ENCODE peak calls at places on chromosomes 12 and 14, in four cellular contexts. I is CD8-positive, alpha-beta memory T cell; R is left ventricle myocardium inferior; D is lower lobe of right lung. B is an unnamed sample.

GRCh38 chr12:1880876-1881275 is 37.6 kb downstream of the CACNA2D4 start:
- DNase-seq in I (no peak), D (no peak), R (no peak), B (no peak)

GRCh38 chr12:2642176-2642892 is 152.4 kb upstream of the FKBP4 start:
- DNase-seq in R (no peak), D (no peak), I (no peak), B (peak; percentile 23)

GRCh38 chr14:24238527-24239037 is 3.8 kb downstream of the TINF2 start:
- DNase-seq in D (no peak), R (no peak), I (no peak), B (no peak)

GRCh38 chr12:115871714-115872113 is 405.8 kb downstream of the MED13L start:
- DNase-seq in D (no peak), R (no peak), I (no peak), B (no peak)

GRCh38 chr14:97776890-97777564 is 979.8 kb downstream of the VRK1 start:
- DNase-seq in I (no peak), R (no peak), D (no peak), B (no peak)

GRCh38 chr12:124460771-124461170 is 106.6 kb downstream of the NCOR2 start:
- DNase-seq in R (no peak), I (no peak), D (no peak), B (no peak)

GRCh38 chr12:119179335-119180021 is 747 bp downstream of the HSPB8 start:
- DNase-seq in D (no peak), I (no peak), R (no peak), B (no peak)

GRCh38 chr12:111439657-111440151 is 34.0 kb downstream of the SH2B3 start:
- DNase-seq in I (no peak), R (no peak), D (no peak), B (peak; percentile 61)

GRCh38 chr12:3977621-3978020 is 104.4 kb upstream of the PARP11 start:
- DNase-seq in D (no peak), I (no peak), R (no peak), B (no peak)

GRCh38 chr14:104518659-104519350 is 60.8 kb upstream of the C14orf180 start:
- DNase-seq in R (no peak), I (no peak), D (no peak), B (no peak)

GRCh38 chr12:19171731-19172130 is 42.2 kb downstream of the PLEKHA5 start:
- DNase-seq in I (no peak), R (no peak), D (no peak), B (no peak)

GRCh38 chr12:41942355-41942754 is 202.3 kb downstream of the GXYLT1 start:
- DNase-seq in R (no peak), D (no peak), I (no peak), B (no peak)

GRCh38 chr12:4450551-4451112 is 5.0 kb upstream of the FGF6 start:
- DNase-seq in I (no peak), D (no peak), R (no peak), B (no peak)

GRCh38 chr14:57747036-57747435 is 118.9 kb downstream of the SLC35F4 start:
- DNase-seq in R (no peak), I (no peak), D (peak; percentile 50), B (no peak)

GRCh38 chr12:119642986-119643385 is 24.9 kb upstream of the PRKAB1 start:
- DNase-seq in I (no peak), R (no peak), D (no peak), B (no peak)

GRCh38 chr12:98355322-98355721 is 160.1 kb upstream of the TMPO start:
- DNase-seq in I (no peak), R (no peak), D (no peak), B (no peak)

GRCh38 chr14:61586539-61587396 is 108.5 kb upstream of the HIF1A start:
- DNase-seq in R (no peak), D (no peak), I (no peak), B (no peak)

GRCh38 chr12:131628766-131629448 is 82.0 kb upstream of the SFSWAP start:
- DNase-seq in R (no peak), I (no peak), D (no peak), B (no peak)

GRCh38 chr12:52815676-52816075 is 1.8 kb upstream of the KRT4 start:
- DNase-seq in D (no peak), I (no peak), R (no peak), B (peak; percentile 23)

GRCh38 chr12:52813885-52814709 is at the start of gene KRT4:
- DNase-seq in D (no peak), I (no peak), R (no peak), B (peak; percentile 57)

GRCh38 chr12:52815161-52815560 is 1.2 kb upstream of the KRT4 start:
- DNase-seq in D (no peak), R (no peak), I (no peak), B (no peak)

GRCh38 chr12:52813203-52813819 is 605 bp downstream of the KRT4 start:
- DNase-seq in I (no peak), R (no peak), D (no peak), B (peak; percentile 44)

GRCh38 chr12:52814710-52815155 is 817 bp upstream of the KRT4 start:
- DNase-seq in R (no peak), D (no peak), I (no peak), B (peak; percentile 48)
- H3K27ac ChIP-seq in R (no peak overlapping the region), D (no peak overlapping the region), I (no peak overlapping the region), B (no peak overlapping the region)

GRCh38 chr14:95444132-95445129 is 72.0 kb downstream of the SYNE3 start:
- DNase-seq in D (no peak), R (no peak), I (no peak), B (no peak)
- H3K36me3 ChIP-seq in D (peaks cover 77% of the 10 kb centered on the region), R (peaks cover 56% of the 10 kb centered on the region), I (peaks cover 12% of the 10 kb centered on the region), B (peaks cover 25% of the 10 kb centered on the region)

GRCh38 chr14:69611264-69612013 is at the start of gene SUSD6:
- DNase-seq in R (peak; percentile 93), D (peak; percentile 95), I (peak; percentile 85), B (peak; percentile 96)
- H3K4me3 ChIP-seq in R (peak within 1 kb of the TSS; percentile 86), D (peak within 1 kb of the TSS; percentile 80), I (peak within 1 kb of the TSS; percentile 81), B (peak within 1 kb of the TSS; percentile 81)

DNA sequence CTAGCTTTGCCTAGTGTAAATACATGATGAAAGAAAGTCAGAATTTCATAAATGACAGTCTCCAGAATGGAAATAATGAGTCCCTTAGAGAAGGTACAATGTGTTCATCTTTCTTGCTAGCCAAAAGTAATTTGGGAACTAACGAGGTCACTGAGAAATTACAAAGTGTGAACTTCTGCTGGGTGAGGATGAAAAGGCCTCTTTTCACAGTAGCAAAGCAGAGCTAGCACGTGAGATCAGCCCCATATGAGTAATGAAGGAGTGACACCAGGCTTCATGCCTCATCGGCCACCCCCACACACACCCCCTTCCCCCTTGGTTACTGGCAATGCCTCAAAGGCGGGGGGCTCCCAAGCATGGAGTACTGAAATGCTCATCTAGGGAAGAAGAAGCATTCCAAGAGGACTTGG is 180.7 kb upstream of the EEA1 start:
- DNase-seq in R (no peak), D (no peak), I (no peak), B (no peak)
- H3K27ac ChIP-seq in R (peak overlapping the region; percentile 51), D (no peak overlapping the region), I (no peak overlapping the region), B (no peak overlapping the region)

DNA sequence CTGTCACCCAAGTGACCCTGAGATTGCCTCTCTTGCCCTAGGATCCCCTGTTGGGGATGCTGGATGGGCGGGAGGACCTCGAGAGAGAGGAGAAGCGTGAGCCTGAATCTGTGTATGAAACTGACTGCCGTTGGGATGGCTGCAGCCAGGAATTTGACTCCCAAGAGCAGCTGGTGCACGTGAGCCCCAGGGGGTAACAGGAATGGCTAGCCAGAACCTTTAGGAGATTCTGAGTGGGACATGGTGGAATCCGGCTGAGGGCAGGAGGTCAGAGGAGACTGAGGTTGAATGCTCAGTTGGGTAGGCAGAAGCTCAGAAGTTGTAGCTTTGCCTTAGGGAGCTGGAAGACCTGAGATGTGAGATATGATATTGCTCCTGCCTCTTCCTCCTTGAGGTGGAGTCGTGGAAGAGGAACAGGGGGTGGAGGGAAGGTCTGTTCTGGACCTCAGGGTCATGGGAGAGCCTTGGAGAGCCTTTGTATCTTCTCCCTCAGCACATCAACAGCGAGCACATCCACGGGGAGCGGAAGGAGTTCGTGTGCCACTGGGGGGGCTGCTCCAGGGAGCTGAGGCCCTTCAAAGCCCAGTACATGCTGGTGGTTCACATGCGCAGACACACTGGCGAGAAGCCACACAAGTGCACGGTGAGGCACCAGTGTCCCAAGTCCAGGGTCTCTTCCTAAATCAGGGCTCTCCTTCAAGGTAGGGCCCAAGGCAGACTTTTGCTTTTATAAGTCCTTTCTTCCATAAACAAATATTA is 6.3 kb downstream of the GLI1 start:
- DNase-seq in R (no peak), D (no peak), I (no peak), B (no peak)
- H3K36me3 ChIP-seq in R (no peaks in the 10 kb centered on the region), D (no peaks in the 10 kb centered on the region), I (peaks cover 9% of the 10 kb centered on the region), B (no peaks in the 10 kb centered on the region)

DNA sequence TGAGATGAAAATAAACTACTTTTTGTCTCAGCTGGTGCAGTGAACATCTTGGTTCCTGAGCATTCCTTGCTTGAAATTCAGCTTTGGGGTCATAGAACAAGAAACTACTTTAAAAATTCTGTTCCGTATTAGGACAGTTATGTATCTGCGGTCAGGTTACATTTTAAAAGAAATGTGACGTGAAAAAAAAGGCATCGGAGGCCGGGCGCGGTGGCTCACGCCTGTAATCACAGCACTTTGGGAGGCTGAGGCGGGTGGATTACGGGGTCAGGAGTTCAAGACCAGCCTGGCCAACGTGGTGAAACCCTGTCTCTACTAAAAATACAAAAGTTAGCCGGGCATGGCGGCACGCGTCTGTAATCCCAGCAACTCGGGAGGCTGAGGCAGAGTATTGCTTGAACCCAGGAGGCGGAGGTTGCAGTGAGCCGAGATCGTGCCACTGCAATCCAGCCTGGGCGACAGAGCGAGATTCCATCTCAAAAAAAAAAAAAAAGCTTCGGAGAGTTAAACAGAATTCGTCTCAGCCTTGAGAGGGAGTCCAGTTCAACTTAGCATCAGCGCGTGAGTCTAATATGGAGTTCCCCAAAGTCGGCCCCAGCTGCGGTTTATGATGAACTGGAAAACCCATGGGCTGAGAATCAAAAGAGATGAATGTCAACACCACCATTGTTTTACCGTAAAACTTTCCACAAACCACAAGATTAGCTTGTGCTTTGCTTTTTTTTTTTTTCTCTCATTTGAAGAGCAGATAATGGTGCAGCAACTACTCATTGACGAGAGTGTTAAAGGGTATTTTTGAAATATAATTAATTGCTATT is 2.1 kb upstream of the SLC2A13 start:
- DNase-seq in I (no peak), D (peak; percentile 40), R (no peak), B (no peak)
- H3K4me3 ChIP-seq in I (no peak overlapping the region), D (peak overlapping the region; percentile 90), R (no peak overlapping the region), B (no peak overlapping the region)

DNA sequence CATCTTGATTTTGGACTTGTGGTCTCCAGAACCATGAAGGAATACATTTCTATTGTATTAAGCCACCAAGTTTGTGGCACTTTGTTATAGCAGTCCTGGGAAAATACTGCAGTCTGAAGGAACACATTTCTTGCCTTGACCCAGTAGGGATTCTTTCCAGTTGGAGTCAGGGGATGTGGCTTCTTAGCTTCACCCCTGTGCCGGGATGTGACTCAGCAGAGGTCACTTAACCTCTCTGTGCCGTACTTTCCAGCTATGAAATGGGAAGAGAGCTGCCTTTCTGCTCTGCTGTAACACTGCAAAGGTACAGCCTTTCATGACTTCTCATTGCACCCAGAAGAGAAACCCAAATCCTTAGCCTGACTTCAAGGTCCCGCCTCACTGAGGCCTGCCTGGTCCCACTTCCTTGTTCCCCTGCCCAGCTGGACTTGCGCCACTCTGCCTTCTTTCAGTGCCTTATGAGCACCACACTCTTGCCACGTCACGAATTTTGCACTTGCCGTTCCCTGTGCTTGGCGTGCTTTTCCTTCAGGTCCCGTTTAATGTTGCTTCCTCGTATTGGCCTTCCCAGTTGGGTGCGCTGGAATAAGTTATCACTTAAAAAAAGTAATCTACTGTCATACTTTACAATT is 24.2 kb downstream of the CHST11 start:
- DNase-seq in R (peak; percentile 46), I (no peak), D (peak; percentile 88), B (peak; percentile 77)
- H3K27ac ChIP-seq in R (peak overlapping the region; percentile 16), I (no peak overlapping the region), D (peak overlapping the region; percentile 2), B (no peak overlapping the region)